ENCODE peak calls at places on chromosomes 12 and 14, in four cellular contexts. I is CD4-positive, alpha-beta T cell; T is RWPE1; F is Calu3. H is an unnamed sample.
A peak's percentile ranks its signal among the peaks of the same experiment; 100 is the strongest.

GRCh38 chr12:34304001-34304400 is 281.7 kb downstream of the ALG10 start:
- DNase-seq in I (no peak), F (no peak), T (no peak), H (no peak)

GRCh38 chr14:49653508-49653907 is 18.5 kb upstream of the DNAAF2 start:
- DNase-seq in F (no peak), I (no peak), T (no peak), H (no peak)

GRCh38 chr12:54068423-54069070 is 14.9 kb downstream of the HOXC4 start:
- DNase-seq in F (no peak), I (no peak), T (peak; percentile 52), H (no peak)

GRCh38 chr14:89217876-89218275 is 199.2 kb downstream of the FOXN3 start:
- DNase-seq in T (no peak), F (no peak), I (no peak), H (no peak)

GRCh38 chr14:67186789-67187188 is 2.5 kb upstream of the GARIN2 start:
- DNase-seq in I (no peak), T (no peak), F (peak; percentile 12), H (peak; percentile 35)

GRCh38 chr14:93010543-93011541 is 87.9 kb downstream of the CHGA start:
- DNase-seq in T (no peak), F (no peak), I (no peak), H (no peak)

GRCh38 chr12:32302218-32302826 is 97.0 kb upstream of the FGD4 start:
- DNase-seq in I (no peak), T (peak; percentile 68), F (peak; percentile 46), H (peak; percentile 29)

GRCh38 chr12:25319233-25319984 is 68.7 kb upstream of the KRAS start:
- DNase-seq in T (no peak), I (no peak), F (no peak), H (no peak)

GRCh38 chr14:71175491-71175890 is 268.2 kb downstream of the PCNX1 start:
- DNase-seq in I (no peak), F (peak; percentile 69), T (peak; percentile 80), H (peak; percentile 86)

GRCh38 chr12:26651566-26652188 is 181.3 kb downstream of the ITPR2 start:
- DNase-seq in F (peak; percentile 74), I (no peak), T (peak; percentile 14), H (peak; percentile 75)

GRCh38 chr12:19978193-19978592 is 390.1 kb upstream of the PDE3A start:
- DNase-seq in I (no peak), T (no peak), F (no peak), H (peak; percentile 42)

GRCh38 chr12:115261691-115262398 is 577.9 kb upstream of the TBX3 start:
- DNase-seq in T (no peak), F (no peak), I (no peak), H (no peak)

GRCh38 chr12:126935435-126935834 is 1331.5 kb upstream of the TMEM132C start:
- DNase-seq in I (no peak), T (no peak), F (no peak), H (no peak)

GRCh38 chr12:77968021-77968420 is 137.3 kb downstream of the NAV3 start:
- DNase-seq in I (no peak), F (no peak), T (no peak), H (no peak)

GRCh38 chr12:64618953-64619590 is 8.8 kb downstream of the RASSF3 start:
- DNase-seq in F (no peak), T (no peak), I (no peak), H (peak; percentile 77)

GRCh38 chr14:92473261-92473946 is 40.2 kb upstream of the RIN3 start:
- DNase-seq in I (no peak), F (no peak), T (no peak), H (peak; percentile 70)

GRCh38 chr12:68839183-68840147 is 31.5 kb downstream of the MDM2 start:
- DNase-seq in F (no peak), T (no peak), I (no peak), H (no peak)

GRCh38 chr12:65568517-65568916 is 255.8 kb upstream of the HMGA2 start:
- DNase-seq in F (peak; percentile 66), I (no peak), T (peak; percentile 67), H (peak; percentile 95)

GRCh38 chr14:70821581-70821915 is 12.2 kb upstream of the MAP3K9 start:
- DNase-seq in F (no peak), I (no peak), T (no peak), H (no peak)

GRCh38 chr12:132625731-132626430 is 7.3 kb downstream of the P2RX2 start:
- DNase-seq in F (no peak), T (no peak), I (no peak), H (no peak)

GRCh38 chr12:49389092-49389703 is 21.9 kb downstream of the SPATS2 start:
- DNase-seq in T (no peak), I (peak; percentile 44), F (no peak), H (no peak)

GRCh38 chr14:76386922-76387782 is 11.2 kb downstream of the ESRRB start:
- DNase-seq in I (peak; percentile 13), F (peak; percentile 84), T (peak; percentile 84), H (peak; percentile 77)

GRCh38 chr12:47636908-47637780 is 68.7 kb downstream of the RPAP3 start:
- DNase-seq in T (no peak), F (peak; percentile 59), I (no peak), H (peak; percentile 70)

GRCh38 chr14:104314251-104314941 is 176.0 kb downstream of the KIF26A start:
- DNase-seq in T (no peak), I (no peak), F (no peak), H (no peak)

GRCh38 chr12:53998174-53998899 is 1.6 kb upstream of the HOXC9 start:
- DNase-seq in T (no peak), F (no peak), I (no peak), H (no peak)

GRCh38 chr12:108484431-108484830 is 30.6 kb upstream of the FICD start:
- DNase-seq in I (no peak), T (no peak), F (no peak), H (peak; percentile 45)

GRCh38 chr14:62711351-62712023 is 333.8 kb downstream of the KCNH5 start:
- DNase-seq in T (no peak), I (no peak), F (no peak), H (no peak)

GRCh38 chr12:116406529-116406928 is 129.0 kb upstream of the MED13L start:
- DNase-seq in T (peak; percentile 80), F (peak; percentile 14), I (no peak), H (peak; percentile 96)

DNA sequence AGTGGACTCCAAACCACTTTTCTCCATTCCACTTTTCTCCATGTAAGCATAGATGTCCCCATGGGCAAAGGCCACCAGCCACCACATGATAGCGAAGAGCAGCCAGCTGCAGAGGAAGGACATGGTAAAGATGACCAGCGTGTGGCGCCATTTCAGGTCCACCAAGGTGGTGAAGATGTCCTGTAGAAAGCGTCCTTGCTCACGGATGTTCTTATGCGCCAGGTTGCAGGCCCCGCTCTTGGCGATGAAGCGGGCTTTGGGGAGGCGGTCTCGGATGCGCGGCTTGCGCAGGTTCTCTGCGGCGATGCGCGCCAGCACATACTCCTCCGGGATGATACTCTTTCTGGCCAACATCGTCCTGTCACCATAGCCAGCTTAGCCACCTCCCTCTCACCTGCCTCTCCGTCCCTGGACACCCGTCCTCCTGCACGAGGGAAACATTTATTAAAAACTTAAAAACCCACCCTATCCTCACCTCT is 1.2 kb downstream of the KCNJ8 start:
- DNase-seq in F (no peak), I (no peak), T (no peak), H (peak; percentile 5)
- TF ChIP-seq CTCF in F (no peak), I (no peak), T (no peak), H (no peak)

GRCh38 chr12:21526053-21526452 is at the start of gene SPX:
- DNase-seq in F (no peak), T (peak; percentile 34), I (no peak), H (peak; percentile 68)

GRCh38 chr12:21529456-21529855 is 3.4 kb downstream of the SPX start:
- DNase-seq in F (no peak), I (no peak), T (no peak), H (no peak)

GRCh38 chr12:21526721-21527345 is 737 bp downstream of the SPX start:
- DNase-seq in F (no peak), I (no peak), T (no peak), H (peak; percentile 17)

GRCh38 chr12:21528953-21529352 is 2.9 kb downstream of the SPX start:
- DNase-seq in F (no peak), T (no peak), I (no peak), H (no peak)

GRCh38 chr12:21527451-21528180 is 1.5 kb downstream of the SPX start:
- DNase-seq in F (peak; percentile 52), I (peak; percentile 20), T (peak; percentile 41), H (peak; percentile 69)
- TF ChIP-seq CTCF in F (no peak), I (no peak), T (no peak), H (no peak)

DNA sequence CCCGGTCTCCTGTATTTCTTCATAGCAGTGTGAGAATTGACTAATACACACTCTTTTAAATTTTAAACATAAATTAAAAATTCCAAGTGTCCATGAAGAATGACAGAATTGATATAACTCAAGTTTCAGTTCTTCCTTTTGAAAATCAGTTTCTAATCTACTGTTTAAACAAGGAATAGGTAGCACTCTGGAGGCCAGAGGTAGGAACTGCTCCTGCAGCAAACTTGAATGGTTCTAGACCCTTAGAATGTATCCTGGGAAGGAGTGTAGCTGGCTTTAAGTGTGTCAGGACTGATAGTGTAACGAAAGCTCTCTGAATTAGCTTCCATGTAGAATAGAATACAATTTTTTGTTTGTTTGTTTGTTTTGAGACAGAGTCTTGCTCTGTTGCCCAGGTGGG is 76.8 kb downstream of the AKAP6 start:
- DNase-seq in F (no peak), I (no peak), T (no peak), H (no peak)
- TF ChIP-seq CTCF in F (no peak), I (no peak), T (no peak), H (no peak)

GRCh38 chr12:124745468-124745890 is 118.2 kb downstream of the SCARB1 start:
- DNase-seq in I (no peak), F (no peak), T (no peak), H (no peak)

GRCh38 chr12:124746649-124747425 is 116.8 kb downstream of the SCARB1 start:
- DNase-seq in F (peak; percentile 22), I (no peak), T (no peak), H (no peak)

GRCh38 chr12:124749725-124750124 is 113.9 kb downstream of the SCARB1 start:
- DNase-seq in I (no peak), T (no peak), F (no peak), H (no peak)

GRCh38 chr12:124745891-124746570 is 117.6 kb downstream of the SCARB1 start:
- DNase-seq in F (peak; percentile 99), T (peak; percentile 79), I (no peak), H (peak; percentile 91)

GRCh38 chr12:124747426-124748161 is 116.1 kb downstream of the SCARB1 start:
- DNase-seq in F (peak; percentile 76), T (peak; percentile 98), I (no peak), H (peak; percentile 97)
- TF ChIP-seq CTCF in F (no peak), T (no peak), I (no peak), H (no peak)

DNA sequence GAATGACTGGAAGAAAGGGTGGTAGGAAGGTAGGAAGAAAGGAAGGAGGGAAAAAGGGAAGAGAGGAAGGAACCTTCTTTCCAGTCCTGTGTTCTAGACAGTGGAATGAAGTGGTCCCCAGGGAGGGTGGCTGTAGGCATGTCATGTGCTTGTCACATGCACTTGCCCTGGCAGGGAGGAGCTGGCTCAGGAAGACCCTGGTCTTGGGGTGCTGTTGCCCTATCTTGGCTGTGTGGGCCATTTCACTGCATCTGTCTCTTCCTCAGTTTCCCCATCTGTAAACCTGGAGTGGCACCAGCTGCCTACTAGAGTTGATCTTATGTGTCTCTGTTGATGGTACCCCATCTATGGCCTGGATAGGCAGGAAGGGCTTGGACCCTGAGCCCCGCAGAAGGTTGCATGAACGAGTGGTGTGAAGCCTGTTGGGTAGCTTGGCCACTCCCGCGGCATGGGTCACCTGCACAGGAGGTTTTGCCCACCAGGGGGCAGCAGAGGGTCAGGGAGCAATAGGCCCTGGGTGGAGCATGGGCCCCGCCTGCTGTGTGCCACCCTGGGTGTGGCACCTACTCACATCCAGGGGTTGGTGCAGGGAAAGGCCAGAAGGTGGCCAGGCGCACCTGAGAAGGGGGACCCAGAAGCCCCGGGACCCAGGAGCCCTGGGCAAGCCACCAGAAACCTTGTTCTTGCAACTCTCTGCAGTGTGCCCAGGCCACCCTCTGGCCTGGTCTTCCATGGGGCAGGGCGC is 25.1 kb downstream of the MEG3 start:
- DNase-seq in I (peak; percentile 57), F (peak; percentile 95), T (peak; percentile 65), H (peak; percentile 76)
- TF ChIP-seq CTCF in I (peak; percentile 76), F (peak; percentile 92), T (peak; percentile 50), H (peak; percentile 86)